ENCODE peak calls at places on chromosomes 13 and 19, in six cellular contexts. One of them, this sample, is unnamed.

GRCh38 chr19:42023121-42023942 is 29.3 kb upstream of the ATP1A3 start:
- DNase-seq in HepG2: peak; percentile 15
- DNase-seq in K562: peak; percentile 70
- DNase-seq in H1: no peak
- DNase-seq in HCT116: peak; percentile 28
- DNase-seq in GM12878: no peak
- DNase-seq in this sample: peak; percentile 32

GRCh38 chr19:50505856-50506611 is 5.0 kb downstream of the JOSD2 start:
- DNase-seq in HCT116: no peak
- DNase-seq in H1: no peak
- DNase-seq in GM12878: no peak
- DNase-seq in K562: no peak
- DNase-seq in HepG2: no peak
- DNase-seq in this sample: no peak

GRCh38 chr19:3224346-3225325 is at the start of gene CELF5:
- DNase-seq in K562: peak; percentile 90
- DNase-seq in GM12878: no peak
- DNase-seq in H1: no peak
- DNase-seq in HCT116: no peak
- DNase-seq in HepG2: no peak
- DNase-seq in this sample: no peak

GRCh38 chr19:4375620-4376228 is 24.6 kb downstream of the SH3GL1 start:
- DNase-seq in K562: peak; percentile 82
- DNase-seq in H1: no peak
- DNase-seq in HCT116: no peak
- DNase-seq in HepG2: peak; percentile 51
- DNase-seq in GM12878: peak; percentile 90
- DNase-seq in this sample: no peak

GRCh38 chr13:21637296-21637695 is 33.3 kb upstream of the MICU2 start:
- DNase-seq in K562: peak; percentile 62
- DNase-seq in GM12878: no peak
- DNase-seq in H1: no peak
- DNase-seq in HCT116: peak; percentile 94
- DNase-seq in HepG2: peak; percentile 50
- DNase-seq in this sample: no peak

GRCh38 chr13:80006940-80007339 is 334.0 kb downstream of the SPRY2 start:
- DNase-seq in H1: no peak
- DNase-seq in K562: no peak
- DNase-seq in HepG2: no peak
- DNase-seq in GM12878: no peak
- DNase-seq in HCT116: no peak
- DNase-seq in this sample: no peak

GRCh38 chr13:82917984-82918383 is 964.3 kb downstream of the SLITRK1 start:
- DNase-seq in HepG2: no peak
- DNase-seq in GM12878: no peak
- DNase-seq in K562: no peak
- DNase-seq in HCT116: no peak
- DNase-seq in H1: no peak
- DNase-seq in this sample: no peak

GRCh38 chr13:110883539-110883938 is 31.3 kb downstream of the ANKRD10 start:
- DNase-seq in K562: no peak
- DNase-seq in GM12878: no peak
- DNase-seq in HCT116: no peak
- DNase-seq in H1: no peak
- DNase-seq in HepG2: no peak
- DNase-seq in this sample: no peak

GRCh38 chr19:32691291-32691951 is at the start of gene NUDT19:
- DNase-seq in GM12878: peak; percentile 62
- DNase-seq in HepG2: peak; percentile 78
- DNase-seq in K562: peak; percentile 85
- DNase-seq in HCT116: peak; percentile 75
- DNase-seq in H1: no peak
- DNase-seq in this sample: no peak

GRCh38 chr13:54980651-54981050 is 1952.0 kb downstream of the OLFM4 start:
- DNase-seq in HCT116: no peak
- DNase-seq in HepG2: no peak
- DNase-seq in H1: no peak
- DNase-seq in GM12878: no peak
- DNase-seq in K562: no peak
- DNase-seq in this sample: no peak

GRCh38 chr13:111161601-111162600 is 46.8 kb downstream of the ARHGEF7 start:
- DNase-seq in HepG2: no peak
- DNase-seq in H1: no peak
- DNase-seq in GM12878: no peak
- DNase-seq in K562: no peak
- DNase-seq in HCT116: no peak
- DNase-seq in this sample: no peak

GRCh38 chr19:33248553-33248953 is 22.9 kb upstream of the SLC7A10 start:
- DNase-seq in GM12878: no peak
- DNase-seq in HCT116: no peak
- DNase-seq in H1: no peak
- DNase-seq in K562: no peak
- DNase-seq in HepG2: peak; percentile 71
- DNase-seq in this sample: no peak

GRCh38 chr13:60655268-60655667 is 258.2 kb downstream of the TDRD3 start:
- DNase-seq in H1: no peak
- DNase-seq in HepG2: no peak
- DNase-seq in GM12878: no peak
- DNase-seq in K562: no peak
- DNase-seq in HCT116: no peak
- DNase-seq in this sample: no peak

GRCh38 chr13:40271511-40271910 is 394.9 kb downstream of the FOXO1 start:
- DNase-seq in H1: no peak
- DNase-seq in K562: no peak
- DNase-seq in HCT116: no peak
- DNase-seq in HepG2: no peak
- DNase-seq in GM12878: no peak
- DNase-seq in this sample: no peak

GRCh38 chr19:13689050-13689449 is 75.3 kb upstream of the MRI1 start:
- DNase-seq in H1: no peak
- DNase-seq in K562: peak; percentile 73
- DNase-seq in GM12878: peak; percentile 19
- DNase-seq in HCT116: peak; percentile 61
- DNase-seq in HepG2: peak; percentile 7
- DNase-seq in this sample: peak; percentile 39

GRCh38 chr19:3028305-3029069 is 593 bp downstream of the TLE2 start:
- DNase-seq in HepG2: no peak
- DNase-seq in GM12878: no peak
- DNase-seq in HCT116: no peak
- DNase-seq in H1: no peak
- DNase-seq in K562: no peak
- DNase-seq in this sample: no peak

GRCh38 chr19:41563847-41564514 is 12.0 kb upstream of the CEACAM21 start:
- DNase-seq in GM12878: no peak
- DNase-seq in HepG2: no peak
- DNase-seq in H1: no peak
- DNase-seq in K562: no peak
- DNase-seq in HCT116: no peak
- DNase-seq in this sample: no peak

GRCh38 chr19:33396701-33397535 is 23.4 kb downstream of the CEBPG start:
- DNase-seq in HCT116: no peak
- DNase-seq in H1: no peak
- DNase-seq in HepG2: peak; percentile 95
- DNase-seq in K562: no peak
- DNase-seq in GM12878: no peak
- DNase-seq in this sample: no peak

GRCh38 chr19:3658004-3658822 is 31.6 kb upstream of the CACTIN start:
- DNase-seq in HepG2: no peak
- DNase-seq in K562: no peak
- DNase-seq in HCT116: no peak
- DNase-seq in H1: no peak
- DNase-seq in GM12878: no peak
- DNase-seq in this sample: no peak

GRCh38 chr19:29873024-29873800 is 61.4 kb downstream of the CCNE1 start:
- DNase-seq in GM12878: no peak
- DNase-seq in K562: peak; percentile 72
- DNase-seq in H1: no peak
- DNase-seq in HepG2: no peak
- DNase-seq in HCT116: no peak
- DNase-seq in this sample: no peak

GRCh38 chr13:66483712-66484111 is 746.4 kb downstream of the PCDH9 start:
- DNase-seq in HepG2: peak; percentile 0
- DNase-seq in H1: no peak
- DNase-seq in HCT116: no peak
- DNase-seq in K562: no peak
- DNase-seq in GM12878: no peak
- DNase-seq in this sample: no peak

GRCh38 chr19:47587295-47587694 is 14.3 kb upstream of the ZNF541 start:
- DNase-seq in K562: no peak
- DNase-seq in H1: no peak
- DNase-seq in HCT116: no peak
- DNase-seq in GM12878: no peak
- DNase-seq in HepG2: no peak
- DNase-seq in this sample: no peak

GRCh38 chr19:45100797-45101196 is 7.8 kb downstream of the PPP1R37 start:
- DNase-seq in HCT116: no peak
- DNase-seq in K562: no peak
- DNase-seq in HepG2: no peak
- DNase-seq in GM12878: no peak
- DNase-seq in H1: no peak
- DNase-seq in this sample: no peak

GRCh38 chr13:25965596-25965995 is 86.2 kb downstream of the SHISA2 start:
- DNase-seq in GM12878: no peak
- DNase-seq in K562: no peak
- DNase-seq in HepG2: no peak
- DNase-seq in H1: no peak
- DNase-seq in HCT116: no peak
- DNase-seq in this sample: no peak

GRCh38 chr13:25961294-25961693 is 90.5 kb downstream of the SHISA2 start:
- DNase-seq in HCT116: no peak
- DNase-seq in H1: no peak
- DNase-seq in GM12878: no peak
- DNase-seq in HepG2: no peak
- DNase-seq in K562: no peak
- DNase-seq in this sample: no peak

GRCh38 chr13:25966086-25966485 is 85.7 kb downstream of the SHISA2 start:
- DNase-seq in GM12878: no peak
- DNase-seq in K562: no peak
- DNase-seq in H1: no peak
- DNase-seq in HCT116: no peak
- DNase-seq in HepG2: no peak
- DNase-seq in this sample: no peak

GRCh38 chr13:25967144-25967543 is 84.7 kb downstream of the SHISA2 start:
- DNase-seq in H1: no peak
- DNase-seq in GM12878: no peak
- DNase-seq in HCT116: no peak
- DNase-seq in K562: no peak
- DNase-seq in HepG2: no peak
- DNase-seq in this sample: no peak

DNA sequence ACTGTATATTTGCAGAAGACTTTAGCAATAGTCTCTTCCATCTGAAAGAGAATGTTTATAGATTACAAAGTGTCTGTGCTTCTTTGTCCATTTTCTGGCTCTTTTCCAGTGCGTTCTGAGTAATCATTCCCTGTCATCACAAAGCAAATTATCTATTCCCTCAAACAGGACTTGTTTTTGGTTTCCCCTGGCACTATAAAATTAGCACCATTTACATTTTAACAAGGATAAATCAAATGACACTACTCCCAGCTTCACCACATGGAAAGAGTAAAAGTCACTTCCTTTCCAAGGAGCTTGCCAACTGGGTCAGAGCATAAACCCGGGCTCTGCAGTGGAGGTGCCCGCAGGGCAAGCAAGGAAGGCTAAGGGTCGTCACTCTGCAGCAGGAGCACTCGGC is 88.1 kb downstream of the SHISA2 start:
- DNase-seq in HCT116: no peak
- DNase-seq in GM12878: no peak
- DNase-seq in H1: no peak
- DNase-seq in HepG2: no peak
- DNase-seq in K562: no peak
- DNase-seq in this sample: no peak
- TF ChIP-seq ZNF274 in HCT116: no peak
- TF ChIP-seq ZNF274 in GM12878: no peak
- TF ChIP-seq ZNF274 in H1: no peak
- TF ChIP-seq ZNF274 in HepG2: no peak
- TF ChIP-seq ZNF274 in K562: no peak
- TF ChIP-seq ZNF274 in this sample: no peak

DNA sequence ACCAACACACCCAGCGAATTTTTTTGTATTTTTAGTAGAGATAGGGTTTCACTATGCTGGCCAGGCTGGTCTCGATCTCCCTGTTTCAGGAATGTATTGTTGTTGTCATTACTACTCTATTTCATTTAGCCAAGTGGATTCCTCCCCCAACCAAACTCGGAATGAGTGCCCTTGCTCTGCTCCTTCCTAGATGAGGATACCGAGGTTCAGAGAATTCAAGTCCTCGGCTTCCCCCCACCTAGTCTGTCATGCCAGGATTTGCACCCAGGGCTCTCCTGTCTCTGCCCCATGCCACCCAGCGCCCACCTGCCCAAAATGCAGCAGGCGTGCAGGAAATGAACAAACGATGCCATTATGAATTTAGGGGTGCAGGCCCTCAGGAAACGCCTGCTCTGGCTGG is 3.5 kb upstream of the SPACA4 start:
- DNase-seq in HepG2: no peak
- DNase-seq in GM12878: no peak
- DNase-seq in H1: no peak
- DNase-seq in HCT116: no peak
- DNase-seq in K562: no peak
- DNase-seq in this sample: no peak
- H3K9ac ChIP-seq in HepG2: no peak overlapping the region
- H3K9ac ChIP-seq in GM12878: no peak overlapping the region
- H3K9ac ChIP-seq in H1: no peak overlapping the region
- H3K9ac ChIP-seq in HCT116: no peak overlapping the region
- H3K9ac ChIP-seq in K562: no peak overlapping the region
- H3K9ac ChIP-seq in this sample: no peak overlapping the region

GRCh38 chr13:70353096-70353495 is 244.8 kb upstream of the KLHL1 start:
- DNase-seq in HepG2: no peak
- DNase-seq in H1: no peak
- DNase-seq in HCT116: no peak
- DNase-seq in K562: no peak
- DNase-seq in GM12878: no peak
- DNase-seq in this sample: peak; percentile 3
- H3K4me3 ChIP-seq in HepG2: no peak overlapping the region
- H3K4me3 ChIP-seq in H1: no peak overlapping the region
- H3K4me3 ChIP-seq in HCT116: no peak overlapping the region
- H3K4me3 ChIP-seq in K562: no peak overlapping the region
- H3K4me3 ChIP-seq in GM12878: no peak overlapping the region
- H3K4me3 ChIP-seq in this sample: no peak overlapping the region

DNA sequence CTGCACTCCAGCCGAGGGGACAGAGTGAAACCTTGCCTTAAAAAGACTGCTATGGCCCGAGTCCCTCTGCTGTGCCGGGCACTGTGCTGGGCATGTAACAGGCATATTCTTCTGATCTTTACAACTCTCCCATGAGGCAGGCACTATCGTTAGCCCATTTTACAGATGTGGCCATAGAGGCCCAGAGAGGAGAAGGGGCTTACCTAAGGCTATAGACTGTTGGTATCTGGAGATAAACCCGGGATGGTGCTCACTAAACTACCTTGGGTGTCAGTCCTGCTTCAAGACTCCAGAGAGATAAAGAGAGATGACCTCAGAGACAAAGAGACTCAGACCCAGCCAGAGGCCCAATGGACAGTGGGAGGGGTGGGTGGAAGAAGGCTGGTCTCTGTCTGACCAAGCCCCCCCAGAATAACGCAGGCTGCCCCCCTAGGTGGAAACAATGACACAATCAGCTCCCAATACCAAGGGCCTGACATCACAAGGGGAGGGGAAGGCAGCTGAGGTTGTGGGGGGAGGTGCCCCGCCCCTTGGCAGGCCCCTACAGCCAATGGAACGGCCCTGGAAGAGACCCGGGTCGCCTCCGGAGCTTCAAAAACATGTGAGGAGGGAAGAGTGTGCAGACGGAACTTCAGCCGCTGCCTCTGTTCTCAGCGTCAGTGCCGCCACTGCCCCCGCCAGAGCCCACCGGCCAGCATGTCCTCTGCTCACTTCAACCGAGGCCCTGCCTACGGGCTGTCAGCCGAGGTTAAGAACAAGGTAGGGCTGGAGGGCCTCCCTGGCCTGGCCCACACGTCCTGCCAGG is at the start of gene CNN1:
- DNase-seq in HepG2: peak; percentile 29
- DNase-seq in HCT116: no peak
- DNase-seq in K562: peak; percentile 78
- DNase-seq in GM12878: no peak
- DNase-seq in H1: peak; percentile 76
- DNase-seq in this sample: no peak
- TF ChIP-seq ZNF274 in HepG2: no peak
- TF ChIP-seq ZNF274 in HCT116: no peak
- TF ChIP-seq ZNF274 in K562: no peak
- TF ChIP-seq ZNF274 in GM12878: no peak
- TF ChIP-seq ZNF274 in H1: no peak
- TF ChIP-seq ZNF274 in this sample: no peak